ENCODE peak calls at places on chromosomes 3 and 15, in eight cellular contexts. I, F, Z, W, G, X, D and K are unnamed samples.

GRCh38 chr3:177820683-177821316 is 623.5 kb upstream of the TBL1XR1 start:
- DNase-seq in G (no peak), D (no peak), X (no peak), Z (no peak), F (no peak), I (no peak), W (no peak), K (no peak)

GRCh38 chr3:187737401-187738088 is 7.7 kb downstream of the BCL6 start:
- DNase-seq in D (no peak), G (peak), I (peak), Z (peak), W (no peak), X (peak), F (peak), K (peak)

GRCh38 chr3:14267976-14268375 is 89.4 kb downstream of the LSM3 start:
- DNase-seq in F (no peak), I (no peak), X (no peak), Z (no peak), G (no peak), D (no peak), W (no peak), K (no peak)

GRCh38 chr3:152937234-152937633 is 102.3 kb downstream of the P2RY1 start:
- DNase-seq in G (no peak), F (no peak), D (no peak), Z (no peak), X (no peak), W (no peak), I (no peak), K (peak)

GRCh38 chr3:155423526-155423925 is 130.0 kb upstream of the STRIT1 start:
- DNase-seq in F (no peak), G (no peak), I (no peak), D (no peak), X (no peak), Z (no peak), W (no peak), K (no peak)

GRCh38 chr3:157335677-157336076 is 101.0 kb upstream of the PTX3 start:
- DNase-seq in D (peak), X (no peak), Z (no peak), I (no peak), F (no peak), G (no peak), W (no peak), K (no peak)

GRCh38 chr3:100268156-100268555 is 7.4 kb downstream of the TBC1D23 start:
- DNase-seq in G (no peak), F (no peak), W (no peak), X (no peak), Z (no peak), D (no peak), I (no peak), K (no peak)

GRCh38 chr3:113111308-113111707 is 100.0 kb upstream of the BOC start:
- DNase-seq in D (no peak), F (no peak), W (no peak), I (no peak), X (no peak), G (no peak), Z (no peak), K (no peak)

GRCh38 chr3:134326760-134327593 is 47.3 kb downstream of the AMOTL2 start:
- DNase-seq in Z (peak), D (no peak), G (no peak), F (peak), I (no peak), W (no peak), X (peak), K (no peak)

DNA sequence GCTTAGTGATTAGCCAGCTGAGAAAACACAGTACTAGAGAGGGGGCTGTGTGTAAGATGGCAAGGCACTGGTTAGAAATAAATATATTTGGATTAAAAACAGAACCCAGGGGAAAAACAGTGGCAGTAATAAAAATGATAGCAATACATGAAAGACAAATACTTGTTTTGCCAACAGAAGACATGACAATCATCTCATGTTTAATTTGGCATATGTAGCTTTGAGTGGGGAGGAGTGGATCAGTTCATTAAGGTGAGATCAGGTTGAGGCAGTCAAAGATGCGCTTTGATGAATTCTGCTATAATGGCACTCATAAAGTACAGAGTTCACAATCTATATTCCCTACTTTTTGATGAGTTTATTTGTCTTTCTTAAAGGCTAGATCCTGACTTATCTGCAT is 3.4 kb upstream of the HGD start:
- DNase-seq in Z (no peak), X (no peak), D (no peak), F (no peak), W (no peak), I (no peak), G (no peak), K (no peak)
- TF ChIP-seq POLR2A in Z (no peak), X (no peak), D (no peak), F (no peak), W (no peak), I (no peak), G (no peak), K (no peak)

DNA sequence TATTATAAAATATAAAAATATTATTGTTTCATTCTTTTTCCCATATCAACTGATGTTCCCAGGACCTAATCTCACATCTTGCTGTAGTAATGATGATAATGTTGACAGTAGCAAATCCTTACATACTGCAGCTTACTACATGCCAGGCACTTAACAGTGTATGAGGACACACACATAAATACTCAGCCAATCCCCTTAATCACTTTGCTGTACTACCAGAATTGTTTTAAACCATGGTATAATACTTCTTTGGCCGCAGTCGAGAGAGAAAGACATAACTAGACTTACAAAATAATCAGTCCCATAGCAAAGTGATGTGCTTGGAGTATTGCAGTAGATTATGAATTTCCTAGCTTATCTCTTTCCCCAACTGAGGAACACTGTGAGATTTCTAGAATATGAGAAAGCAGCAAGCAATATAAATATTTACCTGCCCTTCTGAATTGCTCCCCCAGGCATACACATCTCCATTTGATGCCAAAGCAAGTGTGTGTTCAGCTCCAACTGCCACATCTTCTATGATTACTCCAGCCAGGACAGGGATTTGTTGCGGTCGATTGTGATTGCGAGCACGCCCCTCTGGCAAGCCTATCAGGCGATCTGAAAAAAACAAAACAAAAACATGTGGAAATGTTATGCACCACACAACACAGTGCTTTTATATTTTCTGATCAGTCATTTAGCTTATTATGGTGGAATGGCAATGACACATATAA is 33.0 kb downstream of the FBXL22 start:
- DNase-seq in F (no peak), Z (no peak), I (no peak), X (no peak), W (no peak), G (no peak), D (no peak), K (no peak)
- TF ChIP-seq POLR2A in F (no peak), Z (no peak), I (no peak), X (no peak), W (no peak), G (no peak), D (no peak), K (no peak)

DNA sequence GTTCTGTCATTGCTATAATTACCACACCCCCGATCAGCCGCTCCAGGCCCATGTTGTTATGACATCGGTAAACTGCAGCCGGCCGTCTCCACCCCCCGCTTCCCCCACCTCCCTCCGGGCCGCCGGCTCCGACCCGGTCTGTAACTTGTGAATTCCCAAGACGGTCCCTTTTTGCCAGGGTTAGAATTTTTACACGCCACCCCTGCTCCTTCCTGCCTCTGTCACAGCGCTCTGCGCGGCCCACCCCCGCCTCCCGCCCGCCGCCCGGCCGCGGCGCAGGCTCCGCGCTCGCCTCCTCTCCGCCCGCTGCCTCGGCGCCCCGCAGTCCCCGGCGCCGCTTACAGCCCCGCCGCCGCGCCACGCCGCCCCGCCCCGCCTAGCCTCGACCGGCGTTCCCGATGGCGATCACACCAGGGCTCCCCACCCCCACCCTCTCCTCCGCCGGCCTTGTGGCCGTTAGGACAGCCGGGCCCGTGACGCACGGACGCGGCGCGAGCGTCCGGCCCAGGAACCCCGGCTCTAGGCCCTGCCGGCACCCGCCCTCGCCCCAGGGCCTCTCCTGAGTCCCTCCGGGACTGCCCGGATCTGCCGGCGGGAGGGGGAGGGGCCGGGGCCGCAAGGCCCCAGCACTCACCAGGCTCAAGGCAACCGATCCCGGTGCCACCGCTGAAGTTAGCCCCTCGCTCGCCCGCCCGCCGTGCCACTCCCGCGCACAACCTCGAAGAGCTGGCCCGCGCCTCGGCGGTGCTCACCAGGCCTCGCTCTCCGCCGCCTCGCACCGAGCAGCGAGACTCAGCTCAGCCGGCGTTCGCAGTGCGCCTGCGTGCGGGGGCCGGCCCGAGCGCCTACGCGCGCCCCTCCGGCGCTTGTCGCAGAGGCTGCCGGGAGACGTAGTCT is at the start of gene KPNA1:
- DNase-seq in X (peak), D (peak), F (peak), G (peak), Z (peak), I (peak), W (peak), K (peak)
- TF ChIP-seq POLR2A in X (peak), D (peak), F (peak), G (peak), Z (peak), I (peak), W (peak), K (peak)

DNA sequence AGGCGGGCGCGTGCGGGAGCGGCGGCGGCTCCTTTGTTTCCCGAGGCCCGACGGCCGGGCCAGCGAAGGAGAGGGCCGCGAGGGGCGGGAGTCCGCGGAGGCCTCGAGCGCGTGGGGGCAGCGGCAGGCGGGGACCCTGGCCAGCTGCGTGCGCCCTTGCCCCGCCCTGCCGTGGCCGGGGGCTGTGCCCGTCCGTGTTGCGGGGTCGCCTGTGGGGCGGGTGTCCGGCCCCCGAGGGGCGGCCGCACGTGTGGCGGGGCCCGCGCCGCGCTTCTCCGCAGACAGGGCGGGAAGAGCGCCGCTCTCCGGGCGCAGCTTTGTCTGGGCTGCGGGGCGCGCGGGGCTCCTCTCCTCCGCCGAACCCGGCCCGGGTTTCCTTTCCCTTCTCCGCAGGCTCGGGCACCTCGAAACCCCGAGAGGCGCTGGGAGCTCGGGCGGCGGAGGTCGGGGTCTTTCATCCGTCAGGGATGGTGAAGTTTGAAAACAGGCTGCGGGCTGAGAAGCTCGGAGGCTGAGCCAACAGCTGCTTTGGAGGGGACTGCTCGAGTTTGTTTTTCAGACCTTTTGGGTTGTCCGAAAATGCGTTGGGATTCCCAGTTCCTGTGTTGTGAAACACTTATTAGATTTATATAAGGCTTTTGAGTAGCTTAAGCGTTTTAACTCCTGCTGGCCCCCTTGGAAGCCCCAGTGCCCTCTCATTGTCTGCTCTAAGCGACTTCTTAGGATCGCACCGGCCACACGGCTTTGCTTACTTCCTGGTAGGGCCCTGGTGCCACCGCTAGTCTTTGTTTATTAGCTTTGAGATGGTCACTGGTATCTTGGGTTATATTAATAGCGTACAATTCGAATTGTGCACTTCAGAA is 817 bp downstream of the USP3 start:
- DNase-seq in X (peak), Z (peak), D (no peak), F (peak), G (peak), I (peak), W (no peak), K (peak)
- TF ChIP-seq POLR2A in X (no peak), Z (peak), D (peak), F (no peak), G (peak), I (peak), W (no peak), K (peak)